ENCODE peak calls at places on chromosome 18, in ten cellular contexts. A is esophagus squamous epithelium, X is spleen, Z is heart left ventricle, P is body of pancreas, V is endothelial cell of umbilical vein, W is ovary, U is uterus, N is transverse colon, Q is stomach. H is an unnamed sample.

GRCh38 chr18:5710235-5710634 is 166.4 kb upstream of the EPB41L3 start:
- DNase-seq in A (no peak), X (no peak), Z (no peak), P (no peak), V (no peak), W (no peak), U (no peak), N (no peak), Q (no peak), H (no peak)

GRCh38 chr18:76456018-76456750 is 38.9 kb downstream of the ZNF516 start:
- DNase-seq in A (no peak), X (peak; percentile 38), Z (no peak), P (peak; percentile 9), V (no peak), W (no peak), U (no peak), N (no peak), Q (no peak), H (peak; percentile 66)

GRCh38 chr18:13502585-13502984 is 223.8 kb downstream of the FAM210A start:
- DNase-seq in A (no peak), X (no peak), Z (peak; percentile 66), P (no peak), V (peak; percentile 36), W (peak; percentile 31), U (peak; percentile 35), N (no peak), Q (no peak), H (no peak)

GRCh38 chr18:37539236-37539635 is 26.4 kb downstream of the CELF4 start:
- DNase-seq in A (no peak), X (peak; percentile 56), Z (no peak), P (no peak), V (no peak), W (no peak), U (no peak), N (no peak), Q (no peak), H (no peak)

GRCh38 chr18:50653402-50654093 is 93.7 kb downstream of the MAPK4 start:
- DNase-seq in A (no peak), X (no peak), Z (peak; percentile 83), P (no peak), V (no peak), W (peak; percentile 50), U (no peak), N (no peak), Q (no peak), H (peak; percentile 79)

GRCh38 chr18:14976736-14977430 is 228.9 kb downstream of the ANKRD30B start:
- DNase-seq in A (no peak), X (no peak), Z (no peak), P (no peak), V (peak; percentile 18), W (no peak), U (no peak), N (no peak), Q (no peak), H (no peak)

GRCh38 chr18:7169601-7170000 is 52.0 kb upstream of the LAMA1 start:
- DNase-seq in A (no peak), X (peak; percentile 57), Z (no peak), P (no peak), V (no peak), W (no peak), U (no peak), N (no peak), Q (no peak), H (no peak)

GRCh38 chr18:55233850-55234249 is 274.6 kb upstream of the CCDC68 start:
- DNase-seq in A (no peak), X (no peak), Z (no peak), P (no peak), V (peak; percentile 61), W (no peak), U (no peak), N (no peak), Q (no peak), H (no peak)

GRCh38 chr18:21997207-21998143 is 171.9 kb upstream of the GATA6 start:
- DNase-seq in A (no peak), X (no peak), Z (no peak), P (peak; percentile 31), V (peak; percentile 68), W (peak; percentile 19), U (peak; percentile 31), N (no peak), Q (no peak), H (peak; percentile 31)

GRCh38 chr18:43160509-43160908 is 45.0 kb upstream of the RIT2 start:
- DNase-seq in A (no peak), X (no peak), Z (no peak), P (no peak), V (no peak), W (no peak), U (no peak), N (no peak), Q (no peak), H (no peak)

GRCh38 chr18:3612315-3612714 is 162.3 kb downstream of the TGIF1 start:
- DNase-seq in A (no peak), X (peak; percentile 6), Z (no peak), P (no peak), V (no peak), W (no peak), U (no peak), N (no peak), Q (no peak), H (no peak)

GRCh38 chr18:34661464-34662087 is 48.5 kb upstream of the DTNA start:
- DNase-seq in A (no peak), X (no peak), Z (no peak), P (no peak), V (peak; percentile 62), W (no peak), U (no peak), N (no peak), Q (no peak), H (no peak)

GRCh38 chr18:13377496-13377895 is 158.9 kb downstream of the LDLRAD4 start:
- DNase-seq in A (no peak), X (no peak), Z (peak; percentile 51), P (no peak), V (no peak), W (no peak), U (no peak), N (no peak), Q (no peak), H (peak; percentile 46)

GRCh38 chr18:36186461-36187137 is 698 bp upstream of the MOCOS start:
- DNase-seq in A (no peak), X (peak; percentile 80), Z (peak; percentile 58), P (peak; percentile 45), V (no peak), W (peak; percentile 74), U (no peak), N (peak; percentile 71), Q (peak; percentile 40), H (peak; percentile 60)

GRCh38 chr18:54140641-54141040 is 83.8 kb downstream of the MBD2 start:
- DNase-seq in A (no peak), X (no peak), Z (no peak), P (no peak), V (no peak), W (no peak), U (no peak), N (no peak), Q (no peak), H (no peak)

DNA sequence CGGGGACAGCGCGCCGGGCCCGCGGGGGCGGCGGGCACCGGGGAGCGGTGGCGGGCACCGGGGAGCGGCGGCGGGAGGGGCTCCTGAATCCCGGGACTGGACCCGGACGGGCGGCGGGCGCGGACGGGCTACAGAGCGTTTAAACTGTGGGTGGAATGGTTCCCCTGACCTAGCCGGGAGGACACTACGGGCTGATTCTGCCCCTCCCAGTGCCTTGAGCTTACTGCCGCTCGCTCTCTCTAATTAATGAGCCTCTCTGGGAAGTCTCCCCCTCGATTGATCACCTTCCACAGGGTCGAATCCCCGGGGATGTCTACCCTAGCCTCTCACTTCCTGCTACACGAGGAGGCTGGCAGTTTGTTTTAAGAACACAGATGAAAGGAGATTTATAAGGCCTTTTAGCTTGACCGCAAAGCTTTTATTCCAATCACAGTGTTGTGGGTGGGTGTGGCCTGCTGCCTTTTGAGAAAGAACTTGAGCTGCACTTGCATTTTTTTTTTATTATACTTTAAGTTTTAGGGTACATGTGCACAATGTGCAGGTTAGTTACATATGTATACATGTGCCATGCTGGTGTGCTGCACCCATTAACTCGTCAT is 1.0 kb downstream of the GNAL start:
- DNase-seq in A (no peak), X (no peak), Z (no peak), P (no peak), V (no peak), W (no peak), U (no peak), N (no peak), Q (no peak), H (no peak)
- TF ChIP-seq POLR2A in A (no peak), X (no peak), Z (no peak), P (no peak), V (no peak), W (no peak), U (no peak), N (no peak), Q (no peak), H (no peak)

GRCh38 chr18:48861181-48861715 is 89.5 kb downstream of the SMAD7 start:
- DNase-seq in A (no peak), X (peak; percentile 61), Z (peak; percentile 15), P (no peak), V (no peak), W (no peak), U (no peak), N (no peak), Q (no peak), H (no peak)
- H3K36me3 ChIP-seq in A (no peaks in the 10 kb centered on the region), X (no peaks in the 10 kb centered on the region), Z (no peaks in the 10 kb centered on the region), P (no peaks in the 10 kb centered on the region), V (peaks cover 10% of the 10 kb centered on the region), W (no peaks in the 10 kb centered on the region), U (no peaks in the 10 kb centered on the region), N (no peaks in the 10 kb centered on the region), Q (peaks cover 13% of the 10 kb centered on the region), H (no peaks in the 10 kb centered on the region)

GRCh38 chr18:9113468-9114149 is 11.1 kb downstream of the NDUFV2 start:
- DNase-seq in A (no peak), X (no peak), Z (no peak), P (no peak), V (no peak), W (no peak), U (no peak), N (no peak), Q (no peak), H (no peak)
- TF ChIP-seq POLR2A in A (no peak), X (no peak), Z (no peak), P (no peak), V (no peak), W (no peak), U (no peak), N (no peak), Q (no peak), H (no peak)

DNA sequence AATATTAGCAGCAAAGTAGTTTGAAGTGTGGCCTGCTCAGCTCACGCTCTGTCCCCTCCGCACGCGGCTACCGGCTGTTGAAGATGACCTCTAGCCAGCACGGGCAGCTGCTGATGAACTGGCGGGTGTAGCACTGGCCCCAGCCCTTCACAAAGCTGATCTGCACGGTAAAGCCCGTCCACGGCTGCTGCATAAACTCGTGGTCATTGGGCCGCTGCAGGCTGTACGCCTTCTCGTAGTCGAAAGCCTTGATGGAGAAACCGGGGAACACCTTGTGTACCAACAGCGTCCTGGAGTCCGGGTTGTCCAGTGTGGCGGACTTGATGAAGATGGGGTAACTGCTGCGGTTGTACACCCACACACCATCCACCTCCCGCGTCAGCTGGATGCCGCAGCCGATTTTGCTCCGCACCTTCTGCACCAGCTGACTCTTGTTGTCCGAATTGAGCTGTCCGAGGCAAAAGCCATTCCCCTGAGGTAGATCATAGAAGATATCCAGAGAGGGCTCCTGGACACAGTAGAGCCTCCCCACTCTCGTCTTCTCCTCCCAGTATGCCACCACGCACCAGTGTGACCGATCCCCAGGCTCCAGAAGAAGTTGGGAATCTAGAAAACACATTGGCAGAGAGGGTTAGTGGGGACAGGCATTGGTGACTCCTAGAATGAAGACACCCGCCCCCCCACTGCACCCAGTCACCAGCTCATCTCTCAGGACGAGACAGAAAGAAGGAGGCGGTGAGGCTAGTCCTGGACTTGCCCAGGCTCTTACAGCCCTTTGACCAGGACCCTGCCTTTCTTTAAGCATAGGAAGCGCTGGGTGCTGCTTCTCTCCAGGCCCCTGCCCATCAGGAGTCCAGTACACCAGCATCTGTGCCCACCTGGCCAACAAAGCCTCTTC is 29.2 kb downstream of the SMAD7 start:
- DNase-seq in A (no peak), X (no peak), Z (no peak), P (no peak), V (no peak), W (peak; percentile 27), U (no peak), N (no peak), Q (no peak), H (no peak)
- H3K36me3 ChIP-seq in A (no peaks in the 10 kb centered on the region), X (no peaks in the 10 kb centered on the region), Z (no peaks in the 10 kb centered on the region), P (no peaks in the 10 kb centered on the region), V (peaks cover 9% of the 10 kb centered on the region), W (no peaks in the 10 kb centered on the region), U (no peaks in the 10 kb centered on the region), N (no peaks in the 10 kb centered on the region), Q (peaks cover 33% of the 10 kb centered on the region), H (no peaks in the 10 kb centered on the region)

H was measured in adrenal gland.